ENCODE peak calls at places on chromosomes 3 and 15, in eight cellular contexts. One of them, this sample, is unnamed.

GRCh38 chr3:80408322-80408721 is 640.5 kb upstream of the ROBO1 start:
- DNase-seq in MCF 10A: no peak
- DNase-seq in WTC11: no peak
- DNase-seq in pancreas: no peak
- DNase-seq in AG09319: no peak
- DNase-seq in fibroblast of lung: no peak
- DNase-seq in CD4-positive, alpha-beta T cell: no peak
- DNase-seq in cardiac muscle cell: no peak
- DNase-seq in this sample: no peak

GRCh38 chr15:73677146-73677607 is 7.0 kb upstream of the CD276 start:
- DNase-seq in fibroblast of lung: peak; percentile 77
- DNase-seq in WTC11: peak; percentile 78
- DNase-seq in CD4-positive, alpha-beta T cell: peak; percentile 39
- DNase-seq in cardiac muscle cell: peak; percentile 75
- DNase-seq in pancreas: peak; percentile 61
- DNase-seq in MCF 10A: peak; percentile 80
- DNase-seq in AG09319: no peak
- DNase-seq in this sample: peak; percentile 79

GRCh38 chr3:60417590-60417989 is 833.7 kb downstream of the FHIT start:
- DNase-seq in AG09319: no peak
- DNase-seq in CD4-positive, alpha-beta T cell: no peak
- DNase-seq in WTC11: no peak
- DNase-seq in MCF 10A: no peak
- DNase-seq in pancreas: no peak
- DNase-seq in cardiac muscle cell: no peak
- DNase-seq in fibroblast of lung: no peak
- DNase-seq in this sample: no peak

GRCh38 chr3:66851894-66852613 is 146.1 kb upstream of the KBTBD8 start:
- DNase-seq in pancreas: no peak
- DNase-seq in CD4-positive, alpha-beta T cell: no peak
- DNase-seq in fibroblast of lung: no peak
- DNase-seq in MCF 10A: no peak
- DNase-seq in WTC11: no peak
- DNase-seq in AG09319: no peak
- DNase-seq in cardiac muscle cell: no peak
- DNase-seq in this sample: no peak

GRCh38 chr3:52244061-52244628 is 1.4 kb upstream of the PPM1M start:
- DNase-seq in WTC11: no peak
- DNase-seq in CD4-positive, alpha-beta T cell: no peak
- DNase-seq in AG09319: no peak
- DNase-seq in pancreas: no peak
- DNase-seq in fibroblast of lung: peak; percentile 19
- DNase-seq in cardiac muscle cell: no peak
- DNase-seq in MCF 10A: peak; percentile 87
- DNase-seq in this sample: peak; percentile 52

GRCh38 chr3:123843668-123844067 is 40.5 kb downstream of the MYLK start:
- DNase-seq in cardiac muscle cell: peak; percentile 25
- DNase-seq in WTC11: no peak
- DNase-seq in CD4-positive, alpha-beta T cell: no peak
- DNase-seq in AG09319: no peak
- DNase-seq in pancreas: no peak
- DNase-seq in fibroblast of lung: peak; percentile 21
- DNase-seq in MCF 10A: no peak
- DNase-seq in this sample: no peak

GRCh38 chr15:52786436-52787122 is 3.6 kb downstream of the ONECUT1 start:
- DNase-seq in CD4-positive, alpha-beta T cell: no peak
- DNase-seq in fibroblast of lung: no peak
- DNase-seq in AG09319: no peak
- DNase-seq in WTC11: peak; percentile 54
- DNase-seq in cardiac muscle cell: no peak
- DNase-seq in pancreas: peak; percentile 44
- DNase-seq in MCF 10A: no peak
- DNase-seq in this sample: no peak

GRCh38 chr3:6799264-6799915 is 61.5 kb upstream of the GRM7 start:
- DNase-seq in CD4-positive, alpha-beta T cell: no peak
- DNase-seq in AG09319: no peak
- DNase-seq in fibroblast of lung: no peak
- DNase-seq in MCF 10A: peak; percentile 38
- DNase-seq in WTC11: peak; percentile 11
- DNase-seq in cardiac muscle cell: peak; percentile 10
- DNase-seq in pancreas: peak; percentile 21
- DNase-seq in this sample: peak; percentile 14

GRCh38 chr15:71806452-71806931 is 3.9 kb upstream of the NR2E3 start:
- DNase-seq in cardiac muscle cell: peak; percentile 74
- DNase-seq in AG09319: no peak
- DNase-seq in CD4-positive, alpha-beta T cell: no peak
- DNase-seq in fibroblast of lung: peak; percentile 52
- DNase-seq in MCF 10A: no peak
- DNase-seq in pancreas: no peak
- DNase-seq in WTC11: no peak
- DNase-seq in this sample: no peak

GRCh38 chr3:23489338-23490158 is 286.4 kb downstream of the UBE2E2 start:
- DNase-seq in MCF 10A: no peak
- DNase-seq in AG09319: no peak
- DNase-seq in pancreas: no peak
- DNase-seq in CD4-positive, alpha-beta T cell: no peak
- DNase-seq in fibroblast of lung: peak; percentile 15
- DNase-seq in WTC11: no peak
- DNase-seq in cardiac muscle cell: peak; percentile 11
- DNase-seq in this sample: no peak

GRCh38 chr3:121592856-121593702 is at the start of gene FBXO40:
- DNase-seq in pancreas: peak; percentile 3
- DNase-seq in WTC11: peak; percentile 88
- DNase-seq in CD4-positive, alpha-beta T cell: no peak
- DNase-seq in MCF 10A: no peak
- DNase-seq in fibroblast of lung: peak; percentile 9
- DNase-seq in cardiac muscle cell: peak; percentile 2
- DNase-seq in AG09319: no peak
- DNase-seq in this sample: no peak

GRCh38 chr15:74906193-74906449 is 530 bp downstream of the FAM219B start:
- DNase-seq in cardiac muscle cell: peak; percentile 33
- DNase-seq in WTC11: no peak
- DNase-seq in fibroblast of lung: no peak
- DNase-seq in MCF 10A: no peak
- DNase-seq in CD4-positive, alpha-beta T cell: no peak
- DNase-seq in AG09319: no peak
- DNase-seq in pancreas: peak; percentile 21
- DNase-seq in this sample: no peak

GRCh38 chr3:180277036-180277435 is 240.3 kb upstream of the PEX5L start:
- DNase-seq in CD4-positive, alpha-beta T cell: no peak
- DNase-seq in cardiac muscle cell: no peak
- DNase-seq in WTC11: no peak
- DNase-seq in MCF 10A: no peak
- DNase-seq in AG09319: no peak
- DNase-seq in fibroblast of lung: no peak
- DNase-seq in pancreas: no peak
- DNase-seq in this sample: peak; percentile 52

GRCh38 chr15:100732359-100733055 is 130.1 kb downstream of the ASB7 start:
- DNase-seq in cardiac muscle cell: no peak
- DNase-seq in CD4-positive, alpha-beta T cell: no peak
- DNase-seq in MCF 10A: peak; percentile 25
- DNase-seq in pancreas: no peak
- DNase-seq in WTC11: no peak
- DNase-seq in fibroblast of lung: no peak
- DNase-seq in AG09319: no peak
- DNase-seq in this sample: no peak

GRCh38 chr15:57920916-57921315 is 144.6 kb downstream of the ALDH1A2 start:
- DNase-seq in CD4-positive, alpha-beta T cell: no peak
- DNase-seq in cardiac muscle cell: peak; percentile 26
- DNase-seq in AG09319: no peak
- DNase-seq in MCF 10A: no peak
- DNase-seq in fibroblast of lung: peak; percentile 4
- DNase-seq in WTC11: no peak
- DNase-seq in pancreas: no peak
- DNase-seq in this sample: no peak

GRCh38 chr3:108297636-108298035 is 1.3 kb downstream of the HHLA2 start:
- DNase-seq in MCF 10A: no peak
- DNase-seq in CD4-positive, alpha-beta T cell: no peak
- DNase-seq in cardiac muscle cell: no peak
- DNase-seq in fibroblast of lung: no peak
- DNase-seq in WTC11: no peak
- DNase-seq in pancreas: peak; percentile 84
- DNase-seq in AG09319: no peak
- DNase-seq in this sample: peak; percentile 59

GRCh38 chr15:100879046-100879445 is 585 bp upstream of the ALDH1A3 start:
- DNase-seq in fibroblast of lung: no peak
- DNase-seq in cardiac muscle cell: peak; percentile 37
- DNase-seq in pancreas: no peak
- DNase-seq in WTC11: peak; percentile 41
- DNase-seq in CD4-positive, alpha-beta T cell: no peak
- DNase-seq in MCF 10A: no peak
- DNase-seq in AG09319: no peak
- DNase-seq in this sample: no peak

GRCh38 chr3:170506556-170506955 is 79.3 kb downstream of the SLC7A14 start:
- DNase-seq in cardiac muscle cell: peak; percentile 63
- DNase-seq in pancreas: no peak
- DNase-seq in WTC11: no peak
- DNase-seq in MCF 10A: peak; percentile 38
- DNase-seq in AG09319: peak; percentile 62
- DNase-seq in fibroblast of lung: peak; percentile 64
- DNase-seq in CD4-positive, alpha-beta T cell: no peak
- DNase-seq in this sample: peak; percentile 41

GRCh38 chr3:47578691-47579632 is at the start of gene CSPG5:
- DNase-seq in pancreas: peak; percentile 22
- DNase-seq in fibroblast of lung: no peak
- DNase-seq in MCF 10A: no peak
- DNase-seq in AG09319: no peak
- DNase-seq in WTC11: peak; percentile 44
- DNase-seq in CD4-positive, alpha-beta T cell: no peak
- DNase-seq in cardiac muscle cell: no peak
- DNase-seq in this sample: peak; percentile 47

GRCh38 chr3:49721165-49721860 is 1.8 kb upstream of the AMIGO3 start:
- DNase-seq in pancreas: no peak
- DNase-seq in MCF 10A: no peak
- DNase-seq in fibroblast of lung: no peak
- DNase-seq in CD4-positive, alpha-beta T cell: no peak
- DNase-seq in cardiac muscle cell: no peak
- DNase-seq in AG09319: no peak
- DNase-seq in WTC11: no peak
- DNase-seq in this sample: no peak

GRCh38 chr3:49718419-49719213 is 868 bp downstream of the AMIGO3 start:
- DNase-seq in fibroblast of lung: no peak
- DNase-seq in pancreas: peak; percentile 32
- DNase-seq in cardiac muscle cell: peak; percentile 22
- DNase-seq in MCF 10A: no peak
- DNase-seq in WTC11: peak; percentile 61
- DNase-seq in AG09319: no peak
- DNase-seq in CD4-positive, alpha-beta T cell: no peak
- DNase-seq in this sample: no peak

GRCh38 chr3:49720383-49721164 is 1.1 kb upstream of the AMIGO3 start:
- DNase-seq in WTC11: no peak
- DNase-seq in AG09319: no peak
- DNase-seq in cardiac muscle cell: no peak
- DNase-seq in fibroblast of lung: no peak
- DNase-seq in MCF 10A: no peak
- DNase-seq in pancreas: no peak
- DNase-seq in CD4-positive, alpha-beta T cell: no peak
- DNase-seq in this sample: no peak

GRCh38 chr3:49717539-49718418 is 1.7 kb downstream of the AMIGO3 start:
- DNase-seq in fibroblast of lung: no peak
- DNase-seq in cardiac muscle cell: no peak
- DNase-seq in MCF 10A: no peak
- DNase-seq in CD4-positive, alpha-beta T cell: no peak
- DNase-seq in WTC11: peak; percentile 10
- DNase-seq in AG09319: no peak
- DNase-seq in pancreas: peak; percentile 31
- DNase-seq in this sample: no peak

GRCh38 chr3:49719214-49719884 is at the start of gene AMIGO3:
- DNase-seq in cardiac muscle cell: peak; percentile 95
- DNase-seq in AG09319: peak; percentile 71
- DNase-seq in fibroblast of lung: peak; percentile 91
- DNase-seq in CD4-positive, alpha-beta T cell: peak; percentile 71
- DNase-seq in WTC11: peak; percentile 98
- DNase-seq in pancreas: peak; percentile 95
- DNase-seq in MCF 10A: peak; percentile 87
- DNase-seq in this sample: peak; percentile 88
- TF ChIP-seq CTCF in cardiac muscle cell: peak; percentile 34
- TF ChIP-seq CTCF in AG09319: peak; percentile 47
- TF ChIP-seq CTCF in fibroblast of lung: peak; percentile 53
- TF ChIP-seq CTCF in CD4-positive, alpha-beta T cell: peak; percentile 78
- TF ChIP-seq CTCF in WTC11: peak; percentile 46
- TF ChIP-seq CTCF in pancreas: peak; percentile 35
- TF ChIP-seq CTCF in MCF 10A: peak; percentile 12
- TF ChIP-seq CTCF in this sample: no peak

GRCh38 chr3:118863731-118864322 is 170.8 kb downstream of the IGSF11 start:
- DNase-seq in pancreas: no peak
- DNase-seq in AG09319: no peak
- DNase-seq in fibroblast of lung: no peak
- DNase-seq in cardiac muscle cell: no peak
- DNase-seq in MCF 10A: peak; percentile 42
- DNase-seq in CD4-positive, alpha-beta T cell: no peak
- DNase-seq in WTC11: peak; percentile 47
- DNase-seq in this sample: peak; percentile 10
- TF ChIP-seq CTCF in pancreas: no peak
- TF ChIP-seq CTCF in AG09319: no peak
- TF ChIP-seq CTCF in fibroblast of lung: no peak
- TF ChIP-seq CTCF in cardiac muscle cell: no peak
- TF ChIP-seq CTCF in MCF 10A: peak; percentile 25
- TF ChIP-seq CTCF in CD4-positive, alpha-beta T cell: no peak
- TF ChIP-seq CTCF in WTC11: peak; percentile 30
- TF ChIP-seq CTCF in this sample: no peak

GRCh38 chr15:41772720-41773331 is 1.5 kb upstream of the MAPKBP1 start:
- DNase-seq in AG09319: no peak
- DNase-seq in cardiac muscle cell: peak; percentile 75
- DNase-seq in WTC11: peak; percentile 48
- DNase-seq in pancreas: peak; percentile 35
- DNase-seq in CD4-positive, alpha-beta T cell: peak; percentile 34
- DNase-seq in fibroblast of lung: peak; percentile 81
- DNase-seq in MCF 10A: peak; percentile 79
- DNase-seq in this sample: peak; percentile 27
- TF ChIP-seq CTCF in AG09319: peak; percentile 81
- TF ChIP-seq CTCF in cardiac muscle cell: peak; percentile 63
- TF ChIP-seq CTCF in WTC11: peak; percentile 36
- TF ChIP-seq CTCF in pancreas: peak; percentile 50
- TF ChIP-seq CTCF in CD4-positive, alpha-beta T cell: peak; percentile 78
- TF ChIP-seq CTCF in fibroblast of lung: peak; percentile 72
- TF ChIP-seq CTCF in MCF 10A: peak; percentile 79
- TF ChIP-seq CTCF in this sample: no peak

DNA sequence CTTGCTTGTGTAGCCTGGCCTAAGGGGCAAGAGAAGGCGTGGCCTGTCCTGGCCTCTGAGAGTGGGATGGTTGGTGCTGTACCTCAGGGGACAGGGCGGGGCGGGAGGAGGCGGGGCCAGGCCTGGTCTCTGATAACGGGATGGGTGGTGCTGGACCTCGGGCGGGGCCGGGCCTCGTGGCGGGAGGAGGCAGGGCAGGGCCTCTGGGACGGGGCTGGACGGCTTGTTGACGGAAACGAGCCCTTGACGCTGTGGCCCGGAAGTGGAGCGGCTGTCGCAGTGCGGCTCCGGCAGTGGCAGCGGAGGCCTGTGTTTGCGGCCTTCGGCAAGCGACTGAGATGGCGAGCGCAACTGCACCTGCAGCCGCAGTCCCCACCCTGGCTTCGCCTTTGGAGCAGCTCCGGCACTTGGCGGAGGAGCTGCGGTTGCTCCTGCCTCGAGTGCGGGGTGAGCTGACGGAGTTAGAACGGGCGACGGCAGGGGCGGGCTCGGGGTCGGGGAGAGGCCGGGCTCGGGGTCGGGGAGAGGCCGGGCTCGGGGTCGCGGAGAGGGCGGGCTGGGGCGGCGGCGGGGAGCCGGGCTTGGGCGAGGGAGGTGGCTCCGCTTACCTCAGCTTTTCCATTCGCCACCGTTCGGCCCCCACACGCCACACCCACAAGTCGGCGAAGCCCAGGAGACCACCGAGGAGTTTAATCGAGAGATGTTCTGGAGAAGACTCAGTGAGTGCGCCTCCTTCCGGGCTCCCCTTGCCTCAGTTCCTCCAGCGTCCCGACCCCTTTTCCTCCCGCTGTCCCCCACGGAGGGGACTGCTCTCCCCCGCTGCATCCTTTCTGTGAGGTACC is at the start of gene CCNDBP1:
- DNase-seq in WTC11: peak; percentile 99
- DNase-seq in cardiac muscle cell: peak; percentile 81
- DNase-seq in fibroblast of lung: peak; percentile 72
- DNase-seq in MCF 10A: peak; percentile 88
- DNase-seq in AG09319: peak; percentile 66
- DNase-seq in CD4-positive, alpha-beta T cell: peak; percentile 71
- DNase-seq in pancreas: peak; percentile 97
- DNase-seq in this sample: peak; percentile 92
- TF ChIP-seq CTCF in WTC11: no peak
- TF ChIP-seq CTCF in cardiac muscle cell: peak; percentile 50
- TF ChIP-seq CTCF in fibroblast of lung: peak; percentile 49
- TF ChIP-seq CTCF in MCF 10A: peak; percentile 30
- TF ChIP-seq CTCF in AG09319: peak; percentile 57
- TF ChIP-seq CTCF in CD4-positive, alpha-beta T cell: peak; percentile 47
- TF ChIP-seq CTCF in pancreas: no peak
- TF ChIP-seq CTCF in this sample: no peak

This sample was measured in Calu3.